ENCODE peak calls at places on chromosomes 6 and 20, in seven cellular contexts. R is Right ventricle myocardium inferior, K is BE2C, Y is T-helper 1 cell, V is Peyer's patch, I is lower lobe of right lung, N is transverse colon. W is an unnamed sample.

GRCh38 chr20:40807094-40807623 is 118.1 kb upstream of the MAFB start:
- DNase-seq in R (no peak), K (no peak), Y (no peak), V (no peak), I (no peak), N (no peak), W (no peak)

GRCh38 chr6:148509152-148509571 is 166.5 kb downstream of the SASH1 start:
- DNase-seq in R (no peak), K (no peak), Y (no peak), V (no peak), I (no peak), N (no peak), W (no peak)

GRCh38 chr6:145137425-145137824 is 597.9 kb downstream of the EPM2A start:
- DNase-seq in R (no peak), K (no peak), Y (no peak), V (no peak), I (no peak), N (no peak), W (no peak)

GRCh38 chr6:144413418-144413817 is 128.3 kb downstream of the UTRN start:
- DNase-seq in R (no peak), K (no peak), Y (no peak), V (no peak), I (no peak), N (peak), W (no peak)

GRCh38 chr20:53408728-53409157 is 184.9 kb downstream of the ZNF217 start:
- DNase-seq in R (no peak), K (no peak), Y (no peak), V (no peak), I (no peak), N (no peak), W (no peak)

GRCh38 chr6:100283288-100283687 is 181.4 kb downstream of the SIM1 start:
- DNase-seq in R (no peak), K (no peak), Y (no peak), V (no peak), I (no peak), N (no peak), W (no peak)

GRCh38 chr6:32149932-32150920 is 1.5 kb downstream of the PRRT1 start:
- DNase-seq in R (no peak), K (no peak), Y (no peak), V (no peak), I (no peak), N (no peak), W (no peak)

GRCh38 chr6:13992417-13993055 is 67.8 kb downstream of the RNF182 start:
- DNase-seq in R (no peak), K (no peak), Y (no peak), V (no peak), I (no peak), N (no peak), W (no peak)

GRCh38 chr20:58629213-58629575 is 21.9 kb upstream of the STX16 start:
- DNase-seq in R (no peak), K (no peak), Y (no peak), V (no peak), I (no peak), N (no peak), W (no peak)

GRCh38 chr20:38290829-38291581 is 13.0 kb upstream of the BPI start:
- DNase-seq in R (no peak), K (no peak), Y (no peak), V (no peak), I (no peak), N (no peak), W (no peak)

GRCh38 chr6:68635706-68636513 is 828 bp downstream of the ADGRB3 start:
- DNase-seq in R (no peak), K (peak), Y (no peak), V (no peak), I (no peak), N (no peak), W (peak)

GRCh38 chr6:151284431-151285060 is 44.8 kb downstream of the AKAP12 start:
- DNase-seq in R (no peak), K (no peak), Y (no peak), V (no peak), I (no peak), N (no peak), W (peak)

GRCh38 chr20:38418509-38419204 is 16.5 kb downstream of the SNHG17 start:
- DNase-seq in R (no peak), K (no peak), Y (no peak), V (no peak), I (no peak), N (no peak), W (no peak)

GRCh38 chr6:54058236-54058635 is 53.0 kb upstream of the MLIP start:
- DNase-seq in R (no peak), K (no peak), Y (no peak), V (no peak), I (no peak), N (no peak), W (no peak)

GRCh38 chr6:98944598-98945011 is 3.1 kb downstream of the FBXL4 start:
- DNase-seq in R (no peak), K (no peak), Y (no peak), V (no peak), I (no peak), N (no peak), W (no peak)

GRCh38 chr20:35742741-35743523 is 872 bp upstream of the RBM39 start:
- DNase-seq in R (no peak), K (no peak), Y (no peak), V (no peak), I (no peak), N (no peak), W (peak)